ENCODE peak calls at places on chromosomes 4 and X, in ten cellular contexts. O, V, J, G, Q, M, H, Y, E and A are unnamed samples.

GRCh38 chr4:96193061-96193460 is 353.2 kb downstream of the PDHA2 start:
- DNase-seq in O (no peak), V (no peak), J (no peak), G (no peak), Q (no peak), M (no peak), H (no peak), Y (no peak), E (no peak), A (no peak)

GRCh38 chrX:108131471-108131870 is 39.9 kb downstream of the ATG4A start:
- DNase-seq in O (no peak), V (no peak), J (no peak), G (peak), Q (no peak), M (no peak), H (no peak), Y (peak), E (no peak), A (no peak)

GRCh38 chr4:23290656-23291055 is 597.9 kb downstream of the GBA3 start:
- DNase-seq in O (no peak), V (no peak), J (no peak), G (peak), Q (no peak), M (no peak), H (no peak), Y (no peak), E (no peak), A (no peak)

GRCh38 chr4:37976513-37976912 is 16.3 kb downstream of the PTTG2 start:
- DNase-seq in O (no peak), V (no peak), J (no peak), G (no peak), Q (no peak), M (no peak), H (no peak), Y (no peak), E (no peak), A (no peak)

GRCh38 chrX:101550825-101551767 is 749 bp downstream of the ARMCX1 start:
- DNase-seq in O (no peak), V (no peak), J (no peak), G (no peak), Q (no peak), M (peak), H (peak), Y (peak), E (no peak), A (peak)

GRCh38 chr4:184370711-184371389 is 103.5 kb downstream of the IRF2 start:
- DNase-seq in O (no peak), V (no peak), J (no peak), G (no peak), Q (peak), M (peak), H (no peak), Y (no peak), E (no peak), A (no peak)

GRCh38 chrX:68681443-68681941 is 34.0 kb downstream of the STARD8 start:
- DNase-seq in O (no peak), V (no peak), J (no peak), G (no peak), Q (no peak), M (peak), H (no peak), Y (no peak), E (no peak), A (no peak)

GRCh38 chr4:10320130-10320529 is 137.1 kb downstream of the ZNF518B start:
- DNase-seq in O (no peak), V (no peak), J (no peak), G (no peak), Q (no peak), M (no peak), H (no peak), Y (no peak), E (no peak), A (no peak)

DNA sequence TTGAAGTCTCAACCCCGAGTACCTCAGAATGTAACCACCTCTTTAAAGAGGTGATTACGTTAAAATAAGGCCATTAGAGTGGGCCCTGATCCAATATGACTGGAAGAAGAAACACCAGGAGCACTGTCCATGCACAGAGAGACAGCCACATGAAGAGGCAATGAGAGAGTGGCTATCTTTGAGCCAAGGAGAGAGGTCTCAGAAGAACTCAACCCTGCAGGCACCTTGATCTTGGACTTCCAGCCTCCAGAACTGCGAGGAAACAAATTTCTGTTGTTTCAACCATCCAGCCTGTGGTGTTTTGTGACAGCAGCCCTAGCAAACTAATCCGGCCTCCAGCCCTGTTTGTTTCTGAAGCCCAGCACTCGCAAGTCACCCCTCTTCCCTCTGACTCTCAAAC is 46.3 kb upstream of the ADGRG2 start:
- DNase-seq in O (no peak), V (no peak), J (no peak), G (no peak), Q (no peak), M (no peak), H (no peak), Y (no peak), E (no peak), A (no peak)
- TF ChIP-seq CTCF in O (no peak), V (no peak), J (no peak), G (no peak), Q (no peak), M (no peak), H (no peak), Y (no peak), E (no peak), A (no peak)

GRCh38 chrX:24693453-24694202 is at the start of gene POLA1:
- DNase-seq in O (peak), V (peak), J (peak), G (peak), Q (peak), M (peak), H (peak), Y (peak), E (peak), A (peak)
- TF ChIP-seq CTCF in O (no peak), V (peak), J (no peak), G (peak), Q (peak), M (peak), H (no peak), Y (peak), E (no peak), A (no peak)

GRCh38 chr4:154642361-154642760 is 29.9 kb upstream of the FGG start:
- DNase-seq in O (no peak), V (no peak), J (no peak), G (no peak), Q (no peak), M (peak), H (no peak), Y (no peak), E (no peak), A (no peak)
- TF ChIP-seq CTCF in O (no peak), V (no peak), J (no peak), G (no peak), Q (no peak), M (no peak), H (no peak), Y (no peak), E (no peak), A (no peak)

GRCh38 chr4:91108751-91109150 is 981.6 kb downstream of the CCSER1 start:
- DNase-seq in O (no peak), V (no peak), J (no peak), G (no peak), Q (no peak), M (no peak), H (no peak), Y (no peak), E (no peak), A (no peak)

GRCh38 chr4:91114386-91114785 is 987.2 kb downstream of the CCSER1 start:
- DNase-seq in O (no peak), V (no peak), J (no peak), G (no peak), Q (no peak), M (no peak), H (no peak), Y (no peak), E (no peak), A (no peak)

GRCh38 chr4:91111556-91111955 is 984.4 kb downstream of the CCSER1 start:
- DNase-seq in O (no peak), V (no peak), J (no peak), G (no peak), Q (no peak), M (no peak), H (no peak), Y (no peak), E (no peak), A (no peak)

GRCh38 chr4:91116861-91117260 is 989.7 kb downstream of the CCSER1 start:
- DNase-seq in O (no peak), V (no peak), J (no peak), G (peak), Q (no peak), M (peak), H (no peak), Y (peak), E (no peak), A (no peak)

DNA sequence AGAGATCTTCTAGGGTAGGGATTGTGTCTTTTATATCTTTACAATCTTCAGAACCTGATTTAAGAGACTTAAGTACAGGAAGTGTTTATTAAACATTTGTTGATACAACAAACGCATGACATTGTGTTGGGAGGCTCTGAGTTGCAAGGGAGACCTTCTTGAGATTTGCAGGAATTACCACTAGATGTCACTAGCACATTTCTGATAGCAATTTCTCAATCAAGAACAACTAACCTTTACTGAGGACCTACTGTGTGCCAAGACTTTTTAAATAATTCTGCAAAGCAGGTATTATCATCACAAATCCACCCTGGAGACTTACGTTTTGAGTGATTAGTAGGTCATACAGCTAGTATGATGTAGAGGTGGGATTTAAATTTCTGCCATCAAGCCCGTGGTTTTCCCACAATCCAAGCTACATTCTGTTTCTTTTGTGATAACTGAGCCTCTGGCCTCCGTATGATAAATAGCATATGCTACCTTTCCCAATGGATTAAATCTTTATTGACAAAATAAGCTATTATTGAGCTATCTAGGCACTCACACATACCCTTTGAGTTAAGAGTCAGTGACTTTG is 986.0 kb downstream of the CCSER1 start:
- DNase-seq in O (no peak), V (no peak), J (no peak), G (peak), Q (no peak), M (peak), H (no peak), Y (peak), E (peak), A (no peak)
- TF ChIP-seq CTCF in O (no peak), V (peak), J (no peak), G (peak), Q (peak), M (peak), H (peak), Y (peak), E (peak), A (peak)

GRCh38 chrX:99857455-99857854 is 552.6 kb downstream of the PCDH19 start:
- DNase-seq in O (no peak), V (no peak), J (no peak), G (no peak), Q (no peak), M (no peak), H (no peak), Y (no peak), E (no peak), A (no peak)
- TF ChIP-seq CTCF in O (no peak), V (peak), J (no peak), G (no peak), Q (peak), M (peak), H (no peak), Y (no peak), E (peak), A (peak)

GRCh38 chrX:102715967-102716366 is 3.7 kb downstream of the GPRASP2 start:
- DNase-seq in O (no peak), V (no peak), J (no peak), G (no peak), Q (no peak), M (no peak), H (no peak), Y (no peak), E (no peak), A (no peak)

GRCh38 chrX:102711872-102712215 is 404 bp upstream of the GPRASP2 start:
- DNase-seq in O (no peak), V (no peak), J (no peak), G (no peak), Q (no peak), M (no peak), H (no peak), Y (no peak), E (no peak), A (no peak)

GRCh38 chrX:102712967-102713677 is 874 bp downstream of the GPRASP2 start:
- DNase-seq in O (peak), V (no peak), J (no peak), G (peak), Q (no peak), M (peak), H (peak), Y (peak), E (no peak), A (peak)

GRCh38 chrX:102712216-102712966 is at the start of gene GPRASP2:
- DNase-seq in O (peak), V (peak), J (no peak), G (peak), Q (no peak), M (peak), H (peak), Y (no peak), E (no peak), A (peak)

GRCh38 chrX:102714994-102715393 is 2.7 kb downstream of the GPRASP2 start:
- DNase-seq in O (no peak), V (no peak), J (no peak), G (no peak), Q (no peak), M (peak), H (peak), Y (no peak), E (no peak), A (no peak)
- TF ChIP-seq CTCF in O (no peak), V (no peak), J (no peak), G (no peak), Q (no peak), M (peak), H (no peak), Y (no peak), E (peak), A (no peak)

DNA sequence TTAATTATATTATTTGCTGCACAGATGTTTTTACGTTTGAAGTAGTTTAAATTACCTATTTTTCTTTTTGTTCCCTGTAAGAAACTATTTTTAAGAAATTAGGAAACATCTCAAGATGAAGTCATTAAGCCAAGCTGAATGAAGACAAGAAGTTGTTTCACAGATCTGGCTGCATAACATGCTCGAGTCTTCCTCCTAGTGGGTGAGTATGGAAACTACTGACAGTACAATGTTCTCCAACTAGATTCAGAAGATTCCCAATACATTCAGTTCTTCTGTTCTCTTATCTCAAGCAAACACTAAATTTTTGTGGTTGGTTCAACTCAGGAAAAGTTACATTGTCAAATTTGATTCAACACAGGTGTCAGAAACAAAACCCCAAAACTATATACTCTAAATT is 256.8 kb upstream of the VCX start:
- DNase-seq in O (no peak), V (no peak), J (no peak), G (no peak), Q (no peak), M (peak), H (no peak), Y (peak), E (peak), A (peak)
- TF ChIP-seq CTCF in O (no peak), V (peak), J (no peak), G (no peak), Q (peak), M (peak), H (peak), Y (peak), E (peak), A (peak)

GRCh38 chrX:136200466-136200865 is 50.7 kb downstream of the MAP7D3 start:
- DNase-seq in O (no peak), V (no peak), J (no peak), G (peak), Q (no peak), M (peak), H (no peak), Y (peak), E (no peak), A (no peak)
- TF ChIP-seq CTCF in O (no peak), V (no peak), J (peak), G (peak), Q (peak), M (peak), H (no peak), Y (no peak), E (peak), A (no peak)

GRCh38 chr4:13633671-13634070 is 6.1 kb upstream of the BOD1L1 start:
- DNase-seq in O (no peak), V (no peak), J (no peak), G (no peak), Q (no peak), M (no peak), H (no peak), Y (no peak), E (no peak), A (no peak)

GRCh38 chr4:13626492-13627184 is 887 bp downstream of the BOD1L1 start:
- DNase-seq in O (no peak), V (no peak), J (no peak), G (no peak), Q (no peak), M (no peak), H (no peak), Y (no peak), E (no peak), A (no peak)

GRCh38 chr4:13627185-13627605 is 330 bp downstream of the BOD1L1 start:
- DNase-seq in O (no peak), V (no peak), J (peak), G (no peak), Q (no peak), M (peak), H (peak), Y (peak), E (no peak), A (peak)

GRCh38 chr4:13627606-13628301 is at the start of gene BOD1L1:
- DNase-seq in O (peak), V (peak), J (peak), G (peak), Q (peak), M (peak), H (peak), Y (peak), E (peak), A (peak)
- TF ChIP-seq CTCF in O (no peak), V (peak), J (peak), G (peak), Q (peak), M (peak), H (no peak), Y (peak), E (peak), A (peak)